ENCODE peak calls at places on chromosomes 7 and 10, in seven cellular contexts. U, Y, X, N, K, Q and R are unnamed samples.

GRCh38 chr10:65284495-65285041 is 1641.3 kb upstream of the LRRTM3 start:
- DNase-seq in Q (no peak), X (no peak), U (no peak), Y (no peak), N (no peak), K (no peak), R (no peak)

GRCh38 chr7:119594956-119595355 is 678.0 kb upstream of the KCND2 start:
- DNase-seq in N (no peak), Q (no peak), U (no peak), X (no peak), K (no peak), Y (no peak), R (no peak)

GRCh38 chr10:22308390-22308789 is 7.8 kb upstream of the COMMD3 start:
- DNase-seq in Q (no peak), N (no peak), U (no peak), X (no peak), Y (no peak), K (no peak), R (no peak)

GRCh38 chr10:87613766-87614165 is 45.9 kb upstream of the PAPSS2 start:
- DNase-seq in X (no peak), Y (no peak), K (no peak), Q (no peak), N (no peak), U (no peak), R (no peak)

GRCh38 chr7:55887786-55888185 is 530 bp downstream of the ZNF713 start:
- DNase-seq in Y (peak), N (no peak), Q (no peak), U (no peak), X (no peak), K (no peak), R (peak)

GRCh38 chr7:34357068-34357467 is 300.9 kb upstream of the NPSR1 start:
- DNase-seq in U (no peak), K (no peak), Y (no peak), X (no peak), N (no peak), Q (no peak), R (no peak)

GRCh38 chr10:88962336-88962735 is 9.8 kb upstream of the ACTA2 start:
- DNase-seq in X (no peak), Q (no peak), Y (no peak), K (no peak), U (no peak), N (peak), R (no peak)

GRCh38 chr7:14457567-14458453 is 444.7 kb downstream of the DGKB start:
- DNase-seq in N (peak), Q (peak), X (peak), K (peak), Y (peak), U (peak), R (peak)

GRCh38 chr10:103241262-103242011 is 4.2 kb upstream of the RPEL1 start:
- DNase-seq in U (no peak), N (peak), X (no peak), Y (peak), Q (no peak), K (no peak), R (peak)

GRCh38 chr10:93837783-93838677 is 55.7 kb upstream of the SLC35G1 start:
- DNase-seq in Y (no peak), Q (no peak), U (no peak), X (no peak), K (no peak), N (no peak), R (no peak)

GRCh38 chr7:22109761-22110160 is 164.1 kb upstream of the CDCA7L start:
- DNase-seq in Q (no peak), U (no peak), Y (no peak), K (no peak), N (peak), X (peak), R (peak)

GRCh38 chr7:106039486-106040060 is 72.5 kb downstream of the SYPL1 start:
- DNase-seq in N (no peak), U (no peak), X (no peak), Q (no peak), Y (no peak), K (peak), R (peak)

GRCh38 chr10:77036993-77037734 is 600.4 kb downstream of the KCNMA1 start:
- DNase-seq in N (no peak), X (no peak), Y (no peak), Q (no peak), K (no peak), U (no peak), R (peak)

GRCh38 chr7:144834516-144835165 is 1.2 kb downstream of the TPK1 start:
- DNase-seq in N (peak), K (no peak), Y (no peak), X (no peak), Q (no peak), U (no peak), R (no peak)

GRCh38 chr7:26278769-26279168 is 12.9 kb upstream of the SNX10 start:
- DNase-seq in X (no peak), N (peak), U (no peak), Q (no peak), K (no peak), Y (no peak), R (peak)

GRCh38 chr7:66518151-66518691 is 110.5 kb upstream of the KCTD7 start:
- DNase-seq in Q (no peak), Y (no peak), N (no peak), U (no peak), X (no peak), K (no peak), R (no peak)

GRCh38 chr10:103273026-103273425 is 3.9 kb upstream of the INA start:
- DNase-seq in K (peak), U (no peak), Q (no peak), N (no peak), X (peak), Y (no peak), R (peak)

GRCh38 chr10:129786216-129786615 is 177.9 kb downstream of the EBF3 start:
- DNase-seq in X (no peak), N (no peak), U (no peak), Q (no peak), K (no peak), Y (peak), R (no peak)

GRCh38 chr10:93062499-93063216 is 2.1 kb downstream of the CYP26C1 start:
- DNase-seq in K (no peak), Y (no peak), Q (no peak), N (no peak), X (no peak), U (no peak), R (peak)

GRCh38 chr7:22189741-22190140 is 167.2 kb downstream of the RAPGEF5 start:
- DNase-seq in U (no peak), K (no peak), Y (no peak), Q (no peak), X (no peak), N (no peak), R (no peak)

GRCh38 chr10:99648717-99649116 is 10.6 kb upstream of the ENTPD7 start:
- DNase-seq in X (no peak), K (no peak), U (no peak), Y (no peak), N (peak), Q (no peak), R (no peak)

GRCh38 chr7:74360008-74360407 is 70.8 kb downstream of the CLIP2 start:
- DNase-seq in K (no peak), U (no peak), Q (no peak), X (no peak), Y (no peak), N (no peak), R (no peak)

GRCh38 chr10:7412482-7413251 is 1.8 kb upstream of the SFMBT2 start:
- DNase-seq in N (no peak), Q (peak), X (no peak), U (peak), K (no peak), Y (no peak), R (no peak)